ENCODE peak calls at places on chromosomes 6 and 20, in five cellular contexts. R, M, B, Y and N are unnamed samples.

GRCh38 chr6:1504465-1504864 is 105.2 kb upstream of the FOXC1 start:
- DNase-seq in Y (no peak), R (no peak), M (no peak), B (no peak), N (no peak)

GRCh38 chr6:16676978-16677377 is 84.3 kb downstream of the ATXN1 start:
- DNase-seq in B (no peak), Y (peak), M (no peak), R (no peak), N (no peak)

GRCh38 chr20:37816003-37816402 is 86.9 kb upstream of the VSTM2L start:
- DNase-seq in M (no peak), R (no peak), B (no peak), Y (no peak), N (no peak)

GRCh38 chr6:134345780-134346179 is 27.9 kb upstream of the SGK1 start:
- DNase-seq in B (no peak), M (no peak), R (no peak), Y (no peak), N (no peak)

GRCh38 chr6:69914015-69914485 is 47.7 kb downstream of the COL19A1 start:
- DNase-seq in Y (peak), R (no peak), B (no peak), M (no peak), N (no peak)

GRCh38 chr6:145148392-145149175 is 586.7 kb downstream of the EPM2A start:
- DNase-seq in R (no peak), M (no peak), Y (peak), B (no peak), N (peak)

GRCh38 chr20:881051-881820 is 34.9 kb downstream of the ANGPT4 start:
- DNase-seq in R (no peak), Y (peak), B (no peak), M (no peak), N (no peak)

GRCh38 chr6:43532201-43532600 is 15.3 kb downstream of the POLR1C start:
- DNase-seq in R (no peak), B (no peak), Y (no peak), M (no peak), N (no peak)

GRCh38 chr20:63017826-63018411 is 11.2 kb upstream of the BHLHE23 start:
- DNase-seq in R (no peak), M (no peak), Y (no peak), B (no peak), N (no peak)

GRCh38 chr6:97501875-97502274 is 218.9 kb upstream of the MMS22L start:
- DNase-seq in Y (no peak), B (no peak), M (no peak), R (no peak), N (no peak)

GRCh38 chr6:3797231-3798200 is 46.0 kb upstream of the PXDC1 start:
- DNase-seq in B (no peak), R (no peak), M (no peak), Y (peak), N (no peak)

GRCh38 chr6:85404497-85405174 is 45.2 kb upstream of the NT5E start:
- DNase-seq in B (no peak), Y (peak), M (no peak), R (no peak), N (no peak)

GRCh38 chr20:19659468-19659867 is 98.6 kb upstream of the RIN2 start:
- DNase-seq in M (no peak), B (no peak), Y (no peak), R (no peak), N (no peak)

GRCh38 chr6:135535989-135536414 is 38.5 kb upstream of the AHI1 start:
- DNase-seq in B (no peak), Y (peak), R (no peak), M (peak), N (no peak)

GRCh38 chr6:40856271-40856670 is 182.8 kb downstream of the UNC5CL start:
- DNase-seq in R (no peak), Y (no peak), M (no peak), B (no peak), N (no peak)

GRCh38 chr20:52035977-52036376 is 155.6 kb downstream of the ZFP64 start:
- DNase-seq in R (no peak), Y (no peak), M (peak), B (no peak), N (no peak)

GRCh38 chr6:157228421-157229218 is 94.7 kb downstream of the TMEM242 start:
- DNase-seq in R (no peak), B (no peak), Y (no peak), M (no peak), N (no peak)

GRCh38 chr20:19693508-19693907 is 64.5 kb upstream of the RIN2 start:
- DNase-seq in R (no peak), M (no peak), Y (no peak), B (no peak), N (no peak)

GRCh38 chr20:31440012-31440659 is at the start of gene DEFB123:
- DNase-seq in B (no peak), Y (no peak), R (no peak), M (no peak), N (no peak)
- TF ChIP-seq CTCF in B (no peak), Y (peak), R (no peak), M (no peak), N (no peak)

GRCh38 chr6:86712039-86712438 is 225.3 kb upstream of the HTR1E start:
- DNase-seq in M (no peak), R (no peak), Y (no peak), B (no peak), N (no peak)
- TF ChIP-seq CTCF in M (no peak), R (no peak), Y (no peak), B (no peak), N (no peak)

DNA sequence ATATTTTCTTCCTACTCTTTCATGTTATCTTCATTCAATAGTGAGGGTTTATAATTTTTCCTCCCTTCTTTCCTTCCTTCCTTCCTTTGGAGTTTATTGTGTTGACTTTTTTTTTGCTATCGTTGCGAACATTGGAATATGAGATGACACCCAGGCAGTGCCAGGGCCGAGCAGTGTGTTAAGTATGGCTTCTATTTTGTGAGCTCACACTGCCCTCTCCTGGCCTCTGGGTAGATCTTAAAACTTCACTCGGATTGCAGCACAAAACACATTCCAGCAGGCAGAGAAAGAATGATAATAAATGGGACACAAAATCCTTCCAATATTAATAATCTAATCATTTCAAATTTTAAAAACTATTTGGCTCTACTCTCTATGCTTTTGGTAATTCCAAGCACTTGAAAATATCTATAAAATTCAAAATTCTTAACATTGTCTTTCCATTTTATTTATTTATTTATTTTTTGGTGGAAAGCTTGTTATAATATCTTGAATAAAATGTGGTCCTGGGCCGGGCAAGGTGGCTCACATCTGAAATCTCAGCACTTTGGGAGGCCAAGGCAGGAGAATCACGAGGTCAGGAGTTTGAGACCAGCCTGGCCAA is 147.4 kb upstream of the OLIG3 start:
- DNase-seq in Y (peak), R (peak), M (peak), B (peak), N (peak)
- TF ChIP-seq CTCF in Y (peak), R (peak), M (peak), B (peak), N (peak)

GRCh38 chr6:34067814-34068213 is 78.1 kb downstream of the GRM4 start:
- DNase-seq in B (no peak), M (no peak), Y (peak), R (no peak), N (no peak)

GRCh38 chr6:34070315-34071110 is 75.4 kb downstream of the GRM4 start:
- DNase-seq in B (no peak), Y (no peak), R (no peak), M (no peak), N (no peak)

GRCh38 chr6:34066772-34067770 is 78.8 kb downstream of the GRM4 start:
- DNase-seq in R (no peak), Y (no peak), M (no peak), B (no peak), N (no peak)

GRCh38 chr6:34066284-34066571 is 79.7 kb downstream of the GRM4 start:
- DNase-seq in B (no peak), M (no peak), Y (no peak), R (no peak), N (no peak)

GRCh38 chr6:34068462-34069044 is 77.3 kb downstream of the GRM4 start:
- DNase-seq in B (no peak), Y (no peak), M (no peak), R (no peak), N (no peak)
- TF ChIP-seq CTCF in B (no peak), Y (peak), M (no peak), R (no peak), N (no peak)

GRCh38 chr6:144062757-144063156 is 32.6 kb downstream of the SF3B5 start:
- DNase-seq in R (no peak), Y (no peak), B (no peak), M (no peak), N (no peak)

GRCh38 chr6:144064831-144065668 is 30.3 kb downstream of the SF3B5 start:
- DNase-seq in M (peak), B (no peak), R (no peak), Y (peak), N (peak)

GRCh38 chr6:144064402-144064830 is 31.0 kb downstream of the SF3B5 start:
- DNase-seq in B (peak), Y (no peak), R (no peak), M (peak), N (peak)

GRCh38 chr6:144063246-144063743 is 32.1 kb downstream of the SF3B5 start:
- DNase-seq in R (no peak), Y (no peak), M (peak), B (no peak), N (no peak)

GRCh38 chr6:144063744-144064401 is 31.5 kb downstream of the SF3B5 start:
- DNase-seq in B (peak), M (peak), Y (peak), R (no peak), N (peak)
- TF ChIP-seq CTCF in B (no peak), M (peak), Y (no peak), R (peak), N (peak)

GRCh38 chr20:14617123-14617522 is 279.7 kb upstream of the FLRT3 start:
- DNase-seq in M (no peak), R (no peak), B (no peak), Y (no peak), N (no peak)

GRCh38 chr20:14619411-14619810 is 282.0 kb upstream of the FLRT3 start:
- DNase-seq in B (no peak), R (no peak), M (no peak), Y (no peak), N (no peak)

DNA sequence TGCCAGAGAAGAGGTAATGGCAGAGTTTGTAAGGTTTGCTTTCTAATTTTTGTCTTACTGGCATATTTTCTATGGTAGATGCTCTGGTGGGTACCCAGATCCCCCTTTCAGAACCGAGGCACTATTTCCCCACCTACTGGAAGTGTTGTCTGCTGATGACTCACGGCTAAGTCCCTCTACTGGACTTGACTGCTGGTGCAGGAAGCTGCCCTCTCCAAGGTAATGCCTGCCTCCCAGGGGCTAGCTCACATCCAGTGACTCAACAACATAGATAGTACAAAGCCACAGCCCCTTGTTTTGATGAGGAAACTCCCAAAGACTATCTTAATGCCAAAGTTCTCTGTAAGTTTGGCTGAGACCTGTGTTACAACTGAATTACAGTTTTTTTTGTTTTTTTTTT is 285.4 kb upstream of the FLRT3 start:
- DNase-seq in Y (peak), M (no peak), R (no peak), B (no peak), N (no peak)
- TF ChIP-seq CTCF in Y (peak), M (no peak), R (no peak), B (no peak), N (no peak)

GRCh38 chr6:20338160-20338559 is 63.5 kb upstream of the E2F3 start:
- DNase-seq in Y (peak), R (no peak), B (no peak), M (no peak), N (no peak)

GRCh38 chr6:20335872-20336271 is 65.8 kb upstream of the E2F3 start:
- DNase-seq in B (no peak), Y (no peak), R (no peak), M (no peak), N (no peak)

GRCh38 chr6:20341564-20341963 is 60.1 kb upstream of the E2F3 start:
- DNase-seq in Y (no peak), B (no peak), R (no peak), M (peak), N (no peak)

GRCh38 chr6:20340056-20340455 is 61.6 kb upstream of the E2F3 start:
- DNase-seq in Y (no peak), M (no peak), R (no peak), B (no peak), N (no peak)

GRCh38 chr6:20340459-20340858 is 61.2 kb upstream of the E2F3 start:
- DNase-seq in R (no peak), M (no peak), B (no peak), Y (no peak), N (no peak)
- TF ChIP-seq CTCF in R (no peak), M (no peak), B (no peak), Y (no peak), N (no peak)